ENCODE peak calls at places on chromosomes 11 and 22, in eight cellular contexts. E is thoracic aorta, N is GM12865, V is foreskin fibroblast, Q is brain microvascular endothelial cell, F is AG10803, A is left ventricle myocardium inferior, I is cardiac muscle cell. B is an unnamed sample.

GRCh38 chr22:41596776-41597634 is 7.4 kb upstream of the PMM1 start:
- DNase-seq in E (no peak), N (peak), V (peak), Q (peak), F (peak), A (peak), I (peak), B (peak)

GRCh38 chr11:115060840-115061239 is 382.5 kb downstream of the NXPE2 start:
- DNase-seq in E (no peak), N (no peak), V (no peak), Q (no peak), F (no peak), A (no peak), I (no peak), B (no peak)

GRCh38 chr11:80155412-80156017 is 714.7 kb upstream of the TENM4 start:
- DNase-seq in E (no peak), N (peak), V (peak), Q (peak), F (peak), A (no peak), I (peak), B (no peak)

GRCh38 chr11:104151404-104152204 is 12.3 kb downstream of the PDGFD start:
- DNase-seq in E (no peak), N (peak), V (peak), Q (no peak), F (peak), A (no peak), I (peak), B (no peak)

GRCh38 chr22:42930810-42931420 is 73.8 kb upstream of the ARFGAP3 start:
- DNase-seq in E (no peak), N (peak), V (peak), Q (peak), F (peak), A (peak), I (no peak), B (no peak)

GRCh38 chr11:113281052-113281725 is 33.2 kb upstream of the TTC12 start:
- DNase-seq in E (no peak), N (no peak), V (no peak), Q (no peak), F (no peak), A (no peak), I (no peak), B (no peak)

GRCh38 chr11:86245369-86246292 is 1.1 kb downstream of the EED start:
- DNase-seq in E (no peak), N (peak), V (peak), Q (no peak), F (no peak), A (no peak), I (peak), B (no peak)

GRCh38 chr11:134385171-134385570 is 26.9 kb downstream of the B3GAT1 start:
- DNase-seq in E (no peak), N (no peak), V (no peak), Q (no peak), F (no peak), A (no peak), I (no peak), B (no peak)

GRCh38 chr11:128814856-128815705 is 52.0 kb downstream of the KCNJ1 start:
- DNase-seq in E (no peak), N (no peak), V (peak), Q (peak), F (peak), A (peak), I (peak), B (no peak)

GRCh38 chr11:36509265-36509664 is 807 bp downstream of the TRAF6 start:
- DNase-seq in E (no peak), N (peak), V (peak), Q (peak), F (peak), A (no peak), I (peak), B (no peak)

GRCh38 chr22:33896801-33897620 is 23.3 kb downstream of the LARGE1 start:
- DNase-seq in E (no peak), N (peak), V (no peak), Q (no peak), F (no peak), A (no peak), I (peak), B (no peak)

GRCh38 chr11:122235615-122236014 is 119.6 kb upstream of the BLID start:
- DNase-seq in E (no peak), N (no peak), V (peak), Q (peak), F (peak), A (no peak), I (peak), B (no peak)
- TF ChIP-seq CTCF in E (no peak), N (no peak), V (no peak), Q (no peak), F (no peak), A (no peak), I (no peak), B (no peak)

GRCh38 chr11:10752061-10752460 is 1.0 kb downstream of the CTR9 start:
- DNase-seq in E (no peak), N (no peak), V (no peak), Q (no peak), F (no peak), A (no peak), I (no peak), B (no peak)

GRCh38 chr11:10752486-10752885 is 1.4 kb downstream of the CTR9 start:
- DNase-seq in E (no peak), N (no peak), V (no peak), Q (no peak), F (no peak), A (no peak), I (no peak), B (no peak)

GRCh38 chr11:10749476-10749875 is 1.6 kb upstream of the CTR9 start:
- DNase-seq in E (no peak), N (no peak), V (no peak), Q (no peak), F (no peak), A (no peak), I (no peak), B (no peak)

GRCh38 chr11:10751581-10751940 is 515 bp downstream of the CTR9 start:
- DNase-seq in E (no peak), N (no peak), V (peak), Q (no peak), F (no peak), A (no peak), I (no peak), B (no peak)

GRCh38 chr11:10750838-10751580 is at the start of gene CTR9:
- DNase-seq in E (peak), N (peak), V (peak), Q (peak), F (peak), A (peak), I (peak), B (peak)
- TF ChIP-seq CTCF in E (no peak), N (peak), V (no peak), Q (peak), F (peak), A (peak), I (peak), B (no peak)

DNA sequence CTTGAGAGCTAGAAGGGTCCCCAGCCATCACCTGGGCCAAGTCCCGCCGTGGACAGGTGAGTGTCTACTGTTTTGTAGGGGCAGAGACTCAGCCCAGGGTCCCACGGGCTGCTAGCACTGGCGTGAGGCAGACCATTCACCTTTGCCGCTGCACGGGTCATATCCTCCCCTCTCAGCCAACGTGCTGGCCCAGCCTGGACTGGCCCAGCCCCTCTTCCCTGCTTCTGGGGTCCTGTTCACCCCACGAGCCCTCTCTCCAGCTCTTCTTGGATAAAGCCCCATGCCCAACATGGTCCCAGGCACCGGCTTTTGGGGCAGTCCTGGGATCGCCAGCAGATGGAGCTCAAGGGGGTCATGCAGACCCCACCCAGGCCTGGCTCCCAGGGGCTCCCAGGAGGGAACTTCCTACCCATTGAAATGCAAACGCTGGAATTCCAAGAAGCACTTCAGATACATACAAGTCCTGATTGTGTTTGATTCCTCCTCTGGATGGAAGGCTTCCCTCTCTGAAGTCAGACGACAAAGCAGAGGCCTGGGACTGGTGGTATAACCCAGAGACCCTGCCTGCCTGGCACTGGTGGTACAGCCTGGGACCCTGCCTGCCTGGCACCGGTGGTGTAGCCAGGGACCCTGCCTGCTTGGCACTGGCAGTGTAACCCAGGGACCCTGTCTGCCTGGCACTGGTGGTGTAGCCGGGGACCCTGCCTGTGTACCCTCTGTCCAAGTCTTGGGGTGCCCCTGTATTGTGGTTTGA is 8.9 kb upstream of the SEPTIN5 start:
- DNase-seq in E (no peak), N (no peak), V (no peak), Q (no peak), F (no peak), A (no peak), I (no peak), B (no peak)
- TF ChIP-seq CTCF in E (no peak), N (no peak), V (peak), Q (peak), F (no peak), A (no peak), I (peak), B (no peak)

GRCh38 chr11:6298605-6299004 is 21.7 kb downstream of the CAVIN3 start:
- DNase-seq in E (no peak), N (peak), V (peak), Q (no peak), F (peak), A (peak), I (peak), B (no peak)
- TF ChIP-seq CTCF in E (peak), N (peak), V (peak), Q (peak), F (peak), A (peak), I (peak), B (peak)

DNA sequence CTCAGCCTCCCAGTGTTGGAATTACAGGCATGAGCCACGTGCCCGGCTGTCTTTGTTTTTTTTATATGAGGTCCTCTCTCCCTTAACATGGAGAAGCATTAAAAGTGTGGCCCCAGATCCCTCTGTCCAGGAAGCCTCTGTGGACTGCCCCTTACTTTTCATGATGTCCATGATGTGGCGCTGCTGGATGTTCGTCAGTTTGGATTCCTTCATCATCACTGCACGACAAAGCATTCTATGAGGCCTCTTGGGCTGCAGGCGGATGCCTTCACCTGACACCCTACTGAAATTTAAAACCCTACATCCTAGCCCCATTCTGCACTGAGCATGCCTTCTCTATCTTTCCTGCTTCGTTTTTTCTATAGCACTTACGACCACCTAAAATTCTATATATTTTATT is 2.1 kb downstream of the C22orf23 start:
- DNase-seq in E (no peak), N (no peak), V (peak), Q (no peak), F (no peak), A (no peak), I (no peak), B (no peak)
- TF ChIP-seq CTCF in E (no peak), N (no peak), V (no peak), Q (peak), F (no peak), A (no peak), I (no peak), B (no peak)

GRCh38 chr11:1153105-1153950 is 4.4 kb upstream of the MUC5AC start:
- DNase-seq in E (no peak), N (no peak), V (peak), Q (no peak), F (no peak), A (no peak), I (no peak), B (peak)

GRCh38 chr11:1155274-1155693 is 2.5 kb upstream of the MUC5AC start:
- DNase-seq in E (no peak), N (no peak), V (no peak), Q (no peak), F (no peak), A (no peak), I (no peak), B (no peak)

GRCh38 chr11:1151366-1152315 is 6.1 kb upstream of the MUC5AC start:
- DNase-seq in E (no peak), N (no peak), V (no peak), Q (no peak), F (no peak), A (no peak), I (no peak), B (peak)

GRCh38 chr11:1152316-1153104 is 5.2 kb upstream of the MUC5AC start:
- DNase-seq in E (no peak), N (peak), V (no peak), Q (peak), F (peak), A (no peak), I (peak), B (peak)

DNA sequence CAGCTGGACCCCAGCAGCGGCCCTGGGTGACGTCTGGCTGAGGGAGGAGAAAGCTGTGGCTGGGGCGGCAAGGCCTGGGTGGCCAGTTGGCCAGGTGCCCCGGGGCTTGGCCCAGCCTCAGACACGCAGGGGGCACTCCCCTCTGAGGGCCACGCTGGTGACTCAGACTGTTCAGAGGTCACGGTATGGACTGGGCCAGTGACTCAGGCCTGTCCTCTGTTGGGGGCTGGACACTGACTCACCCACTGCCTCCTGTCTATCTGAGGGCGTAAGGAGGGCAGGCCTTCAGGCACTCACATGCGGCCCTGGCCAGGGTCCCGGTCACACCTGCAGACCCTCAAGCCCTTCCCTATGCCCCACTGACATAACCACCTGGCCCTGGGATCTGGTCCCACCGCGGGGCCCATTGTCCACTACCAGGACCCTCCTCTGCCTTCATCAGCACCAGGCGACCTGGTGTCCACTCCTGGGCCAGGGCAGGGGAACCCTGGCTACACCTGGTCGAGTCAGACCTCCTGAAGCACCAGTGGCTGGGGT is 3.7 kb upstream of the MUC5AC start:
- DNase-seq in E (peak), N (no peak), V (peak), Q (peak), F (peak), A (no peak), I (peak), B (peak)
- TF ChIP-seq CTCF in E (no peak), N (no peak), V (no peak), Q (no peak), F (no peak), A (no peak), I (no peak), B (no peak)

GRCh38 chr22:39117585-39118191 is 20.6 kb downstream of the APOBEC3H start:
- DNase-seq in E (no peak), N (peak), V (peak), Q (peak), F (peak), A (no peak), I (peak), B (peak)
- TF ChIP-seq CTCF in E (no peak), N (peak), V (peak), Q (peak), F (peak), A (peak), I (peak), B (peak)